ENCODE peak calls at places on chromosomes 1 and 21, in four cellular contexts. One of them, this sample, is unnamed.

GRCh38 chr1:216705686-216706085 is 17.5 kb downstream of the ESRRG start:
- DNase-seq in H1: no peak
- DNase-seq in H9: no peak
- DNase-seq in IMR-90: no peak
- DNase-seq in this sample: no peak

GRCh38 chr1:242187816-242188215 is 188.9 kb upstream of the MAP1LC3C start:
- DNase-seq in H9: no peak
- DNase-seq in H1: no peak
- DNase-seq in IMR-90: no peak
- DNase-seq in this sample: no peak

GRCh38 chr1:179883040-179883501 is 986 bp downstream of the TOR1AIP1 start:
- DNase-seq in H1: no peak
- DNase-seq in H9: no peak
- DNase-seq in IMR-90: no peak
- DNase-seq in this sample: no peak

GRCh38 chr1:40221977-40222772 is 25.6 kb upstream of the TMCO2 start:
- DNase-seq in H9: no peak
- DNase-seq in H1: no peak
- DNase-seq in IMR-90: no peak
- DNase-seq in this sample: no peak

GRCh38 chr1:66336641-66336991 is 197.3 kb upstream of the SGIP1 start:
- DNase-seq in IMR-90: no peak
- DNase-seq in H1: no peak
- DNase-seq in H9: no peak
- DNase-seq in this sample: no peak

GRCh38 chr1:97252076-97252475 is 530.5 kb downstream of the PTBP2 start:
- DNase-seq in IMR-90: peak; percentile 81
- DNase-seq in H9: no peak
- DNase-seq in H1: no peak
- DNase-seq in this sample: no peak

GRCh38 chr1:235986869-235987268 is 78.0 kb downstream of the NID1 start:
- DNase-seq in H1: no peak
- DNase-seq in IMR-90: no peak
- DNase-seq in H9: no peak
- DNase-seq in this sample: no peak

GRCh38 chr1:46581685-46582455 is 22.2 kb downstream of the MKNK1 start:
- DNase-seq in IMR-90: no peak
- DNase-seq in H9: no peak
- DNase-seq in H1: no peak
- DNase-seq in this sample: no peak

GRCh38 chr1:119275145-119275929 is 93.2 kb upstream of the HAO2 start:
- DNase-seq in IMR-90: peak; percentile 67
- DNase-seq in H1: peak; percentile 59
- DNase-seq in H9: peak; percentile 54
- DNase-seq in this sample: peak; percentile 67

GRCh38 chr1:212612251-212612961 is 3.8 kb downstream of the ATF3 start:
- DNase-seq in IMR-90: no peak
- DNase-seq in H1: no peak
- DNase-seq in H9: no peak
- DNase-seq in this sample: no peak

GRCh38 chr1:25755475-25756125 is 44.4 kb upstream of the SELENON start:
- DNase-seq in IMR-90: no peak
- DNase-seq in H9: no peak
- DNase-seq in H1: no peak
- DNase-seq in this sample: no peak

GRCh38 chr21:43203523-43204080 is 34.8 kb downstream of the CRYAA start:
- DNase-seq in H9: peak; percentile 14
- DNase-seq in IMR-90: no peak
- DNase-seq in H1: no peak
- DNase-seq in this sample: no peak

GRCh38 chr21:41602511-41602910 is 94.6 kb upstream of the TMPRSS2 start:
- DNase-seq in H1: no peak
- DNase-seq in H9: no peak
- DNase-seq in IMR-90: no peak
- DNase-seq in this sample: no peak

GRCh38 chr1:224357626-224358124 is 996 bp downstream of the CNIH4 start:
- DNase-seq in H9: no peak
- DNase-seq in H1: no peak
- DNase-seq in IMR-90: peak; percentile 56
- DNase-seq in this sample: no peak

GRCh38 chr1:205172729-205173366 is 38.7 kb downstream of the DSTYK start:
- DNase-seq in IMR-90: peak; percentile 99
- DNase-seq in H9: no peak
- DNase-seq in H1: no peak
- DNase-seq in this sample: no peak

GRCh38 chr21:42093991-42094417 is 22.9 kb downstream of the UMODL1 start:
- DNase-seq in IMR-90: peak; percentile 93
- DNase-seq in H9: no peak
- DNase-seq in H1: no peak
- DNase-seq in this sample: no peak

GRCh38 chr1:53047737-53048344 is 14.2 kb upstream of the PODN start:
- DNase-seq in IMR-90: peak; percentile 94
- DNase-seq in H1: no peak
- DNase-seq in H9: no peak
- DNase-seq in this sample: no peak

GRCh38 chr1:181149326-181150000 is 61.0 kb downstream of the IER5 start:
- DNase-seq in H1: no peak
- DNase-seq in IMR-90: no peak
- DNase-seq in H9: no peak
- DNase-seq in this sample: no peak

GRCh38 chr1:95232646-95233320 is 1.2 kb upstream of the RWDD3 start:
- DNase-seq in IMR-90: peak; percentile 61
- DNase-seq in H9: no peak
- DNase-seq in H1: no peak
- DNase-seq in this sample: peak; percentile 16

GRCh38 chr1:101587749-101588148 is 350.9 kb downstream of the S1PR1 start:
- DNase-seq in IMR-90: peak; percentile 1
- DNase-seq in H9: no peak
- DNase-seq in H1: no peak
- DNase-seq in this sample: no peak

GRCh38 chr1:178489399-178489798 is 7.4 kb downstream of the CLEC20A start:
- DNase-seq in H9: no peak
- DNase-seq in IMR-90: no peak
- DNase-seq in H1: no peak
- DNase-seq in this sample: no peak

GRCh38 chr1:156429308-156430060 is 60.5 kb downstream of the RHBG start:
- DNase-seq in H1: no peak
- DNase-seq in IMR-90: no peak
- DNase-seq in H9: peak; percentile 47
- DNase-seq in this sample: peak; percentile 95

GRCh38 chr1:203126151-203126865 is 1.2 kb upstream of the ADORA1 start:
- DNase-seq in H9: peak; percentile 39
- DNase-seq in H1: peak; percentile 52
- DNase-seq in IMR-90: peak; percentile 22
- DNase-seq in this sample: peak; percentile 86

GRCh38 chr1:43867946-43868740 is 65.5 kb upstream of the ARTN start:
- DNase-seq in H1: no peak
- DNase-seq in IMR-90: peak; percentile 67
- DNase-seq in H9: peak; percentile 4
- DNase-seq in this sample: no peak

GRCh38 chr1:152182942-152183341 is 23.9 kb upstream of the RPTN start:
- DNase-seq in IMR-90: peak; percentile 44
- DNase-seq in H1: no peak
- DNase-seq in H9: no peak
- DNase-seq in this sample: no peak

GRCh38 chr1:38028105-38028591 is 15.6 kb downstream of the UTP11 start:
- DNase-seq in IMR-90: no peak
- DNase-seq in H1: no peak
- DNase-seq in H9: peak; percentile 57
- DNase-seq in this sample: peak; percentile 45

DNA sequence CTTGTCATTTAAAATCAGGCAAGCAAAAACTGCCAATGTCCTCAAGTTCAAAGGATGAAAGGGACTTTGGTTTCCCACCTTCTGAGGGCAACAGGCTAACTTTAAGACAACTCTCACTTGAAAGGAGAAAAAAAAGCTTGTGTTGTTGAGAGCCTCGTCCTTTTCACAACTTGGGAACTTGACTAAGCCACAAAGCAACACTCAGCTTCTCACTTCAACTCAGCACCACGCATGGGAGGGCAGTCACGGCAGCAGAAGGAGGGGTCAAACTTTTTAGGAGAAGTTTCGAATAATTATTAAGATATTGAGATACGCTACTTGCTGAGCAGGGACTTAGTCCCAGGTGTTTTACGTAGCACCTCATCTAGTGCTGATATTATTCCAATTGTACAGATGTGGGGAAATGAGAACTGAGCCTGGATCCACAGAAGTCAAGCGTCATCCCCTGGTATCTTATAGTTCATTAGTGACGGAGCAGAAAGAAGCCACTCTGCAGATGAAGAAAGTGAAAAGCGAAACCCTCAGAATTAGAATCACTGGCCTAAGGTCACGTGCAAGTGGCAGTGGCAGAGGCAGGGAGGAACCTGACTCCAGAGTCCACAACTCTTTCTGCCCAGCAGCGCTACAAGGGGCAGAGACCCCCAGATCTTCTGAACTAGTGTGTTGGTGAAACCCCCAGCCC is 83.6 kb downstream of the JAK1 start:
- DNase-seq in H9: no peak
- DNase-seq in H1: peak; percentile 33
- DNase-seq in IMR-90: no peak
- DNase-seq in this sample: no peak
- H3K56ac ChIP-seq in H9: no peak overlapping the region
- H3K56ac ChIP-seq in H1: no peak overlapping the region
- H3K56ac ChIP-seq in IMR-90: no peak overlapping the region
- H3K56ac ChIP-seq in this sample: no peak overlapping the region

GRCh38 chr21:44927259-44927586 is 6.5 kb upstream of the ITGB2 start:
- DNase-seq in H9: no peak
- DNase-seq in IMR-90: no peak
- DNase-seq in H1: no peak
- DNase-seq in this sample: no peak

GRCh38 chr21:44926364-44927101 is 5.8 kb upstream of the ITGB2 start:
- DNase-seq in H9: no peak
- DNase-seq in H1: no peak
- DNase-seq in IMR-90: peak; percentile 29
- DNase-seq in this sample: no peak

GRCh38 chr21:44929799-44930542 is 9.3 kb upstream of the ITGB2 start:
- DNase-seq in H9: no peak
- DNase-seq in IMR-90: no peak
- DNase-seq in H1: no peak
- DNase-seq in this sample: no peak

GRCh38 chr21:44929242-44929798 is 8.6 kb upstream of the ITGB2 start:
- DNase-seq in IMR-90: no peak
- DNase-seq in H1: no peak
- DNase-seq in H9: no peak
- DNase-seq in this sample: no peak

GRCh38 chr21:44927587-44928461 is 7.1 kb upstream of the ITGB2 start:
- DNase-seq in H9: peak; percentile 57
- DNase-seq in IMR-90: peak; percentile 56
- DNase-seq in H1: no peak
- DNase-seq in this sample: peak; percentile 86
- H2BK5ac ChIP-seq in H9: no peak overlapping the region
- H2BK5ac ChIP-seq in IMR-90: no peak overlapping the region
- H2BK5ac ChIP-seq in H1: peak overlapping the region; percentile 52
- H2BK5ac ChIP-seq in this sample: no peak overlapping the region

DNA sequence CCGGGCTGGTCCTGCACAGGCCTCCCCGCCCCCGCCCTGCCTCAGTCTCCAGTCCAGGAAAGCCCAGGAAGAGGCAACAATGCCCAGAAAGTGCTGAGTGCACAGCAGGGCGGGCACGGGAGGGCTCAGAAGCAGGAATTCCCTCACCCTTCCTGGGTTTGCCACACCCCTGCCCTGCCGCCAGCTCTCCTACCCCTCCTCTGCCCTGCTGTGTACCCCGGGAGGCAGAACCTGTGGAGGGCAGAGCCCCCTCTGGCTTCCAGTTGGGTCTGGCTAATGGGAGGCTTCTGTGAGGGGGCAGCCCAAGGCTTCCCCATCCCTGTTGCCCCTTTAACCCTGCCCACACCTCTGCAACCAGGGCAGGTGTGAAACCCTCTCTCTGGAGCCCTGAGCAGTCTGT is 47.5 kb upstream of the CSF3R start:
- DNase-seq in H9: peak; percentile 23
- DNase-seq in IMR-90: no peak
- DNase-seq in H1: no peak
- DNase-seq in this sample: no peak
- H3K56ac ChIP-seq in H9: no peak overlapping the region
- H3K56ac ChIP-seq in IMR-90: no peak overlapping the region
- H3K56ac ChIP-seq in H1: no peak overlapping the region
- H3K56ac ChIP-seq in this sample: no peak overlapping the region

GRCh38 chr1:22268327-22268726 is 125.4 kb upstream of the WNT4 start:
- DNase-seq in IMR-90: no peak
- DNase-seq in H1: no peak
- DNase-seq in H9: no peak
- DNase-seq in this sample: no peak

GRCh38 chr1:22267413-22268257 is 124.7 kb upstream of the WNT4 start:
- DNase-seq in H1: no peak
- DNase-seq in IMR-90: no peak
- DNase-seq in H9: no peak
- DNase-seq in this sample: no peak

GRCh38 chr1:22263359-22263758 is 120.5 kb upstream of the WNT4 start:
- DNase-seq in H1: no peak
- DNase-seq in H9: no peak
- DNase-seq in IMR-90: no peak
- DNase-seq in this sample: no peak

GRCh38 chr1:22264464-22265330 is 121.8 kb upstream of the WNT4 start:
- DNase-seq in H9: no peak
- DNase-seq in IMR-90: no peak
- DNase-seq in H1: peak; percentile 57
- DNase-seq in this sample: peak; percentile 90

DNA sequence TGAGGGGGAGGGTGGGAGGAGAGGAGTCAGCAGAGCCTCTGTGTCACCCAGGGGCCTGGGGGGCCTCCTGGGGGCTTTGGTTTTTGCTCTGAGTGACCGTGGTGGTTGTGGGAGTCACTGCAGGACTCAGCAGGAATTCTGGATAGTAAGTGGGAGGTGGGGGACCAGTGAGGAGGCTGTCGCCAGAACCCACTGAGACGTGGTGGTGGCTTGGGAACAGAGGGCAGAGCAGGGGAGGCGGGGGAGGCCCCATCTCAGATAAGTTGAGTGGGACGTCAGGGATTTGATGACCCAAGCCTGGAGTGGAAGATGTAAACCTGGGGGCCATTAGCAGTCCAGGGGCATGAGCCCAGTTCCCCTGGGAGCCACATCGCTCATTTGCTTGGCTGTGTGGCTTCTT is 123.3 kb upstream of the WNT4 start:
- DNase-seq in H9: no peak
- DNase-seq in IMR-90: no peak
- DNase-seq in H1: no peak
- DNase-seq in this sample: no peak
- H2BK5ac ChIP-seq in H9: no peak overlapping the region
- H2BK5ac ChIP-seq in IMR-90: no peak overlapping the region
- H2BK5ac ChIP-seq in H1: peak overlapping the region; percentile 96
- H2BK5ac ChIP-seq in this sample: no peak overlapping the region

GRCh38 chr1:153845158-153845557 is 70.0 kb downstream of the SLC27A3 start:
- DNase-seq in H1: no peak
- DNase-seq in IMR-90: no peak
- DNase-seq in H9: no peak
- DNase-seq in this sample: no peak
- H3K56ac ChIP-seq in H1: no peak overlapping the region
- H3K56ac ChIP-seq in IMR-90: no peak overlapping the region
- H3K56ac ChIP-seq in H9: no peak overlapping the region
- H3K56ac ChIP-seq in this sample: no peak overlapping the region

This sample was measured in mesendoderm.